ENCODE peak calls at places on chromosomes 3 and 15, in six cellular contexts. One of them, this sample, is unnamed.

GRCh38 chr3:46594723-46595122 is 17.6 kb upstream of the FAM240A start:
- DNase-seq in IMR-90: no peak
- DNase-seq in tibial nerve: no peak
- DNase-seq in A549: no peak
- DNase-seq in NB4: no peak
- DNase-seq in testis: no peak
- DNase-seq in this sample: no peak

GRCh38 chr3:188706176-188706575 is 465.6 kb upstream of the TPRG1 start:
- DNase-seq in tibial nerve: no peak
- DNase-seq in IMR-90: peak
- DNase-seq in testis: no peak
- DNase-seq in NB4: no peak
- DNase-seq in A549: no peak
- DNase-seq in this sample: no peak

GRCh38 chr3:23880703-23881339 is 36.0 kb downstream of the NKIRAS1 start:
- DNase-seq in testis: no peak
- DNase-seq in IMR-90: peak
- DNase-seq in tibial nerve: no peak
- DNase-seq in A549: no peak
- DNase-seq in NB4: no peak
- DNase-seq in this sample: no peak

GRCh38 chr3:70829101-70829500 is 516.7 kb upstream of the MDFIC2 start:
- DNase-seq in testis: no peak
- DNase-seq in IMR-90: peak
- DNase-seq in NB4: no peak
- DNase-seq in tibial nerve: no peak
- DNase-seq in A549: peak
- DNase-seq in this sample: no peak

GRCh38 chr3:30521156-30521555 is 85.2 kb upstream of the TGFBR2 start:
- DNase-seq in testis: no peak
- DNase-seq in NB4: no peak
- DNase-seq in IMR-90: no peak
- DNase-seq in A549: no peak
- DNase-seq in tibial nerve: no peak
- DNase-seq in this sample: no peak

GRCh38 chr15:84818221-84819131 is 1.3 kb downstream of the ALPK3 start:
- DNase-seq in IMR-90: peak
- DNase-seq in tibial nerve: no peak
- DNase-seq in NB4: no peak
- DNase-seq in testis: no peak
- DNase-seq in A549: peak
- DNase-seq in this sample: no peak

GRCh38 chr3:152870027-152870426 is 35.1 kb downstream of the P2RY1 start:
- DNase-seq in testis: no peak
- DNase-seq in A549: no peak
- DNase-seq in NB4: no peak
- DNase-seq in tibial nerve: no peak
- DNase-seq in IMR-90: no peak
- DNase-seq in this sample: no peak

GRCh38 chr3:143002083-143002712 is 828 bp downstream of the U2SURP start:
- DNase-seq in A549: peak
- DNase-seq in testis: no peak
- DNase-seq in tibial nerve: no peak
- DNase-seq in NB4: peak
- DNase-seq in IMR-90: peak
- DNase-seq in this sample: peak

GRCh38 chr15:101657968-101658784 is 6.0 kb upstream of the TM2D3 start:
- DNase-seq in A549: no peak
- DNase-seq in tibial nerve: no peak
- DNase-seq in IMR-90: no peak
- DNase-seq in NB4: no peak
- DNase-seq in testis: no peak
- DNase-seq in this sample: peak

GRCh38 chr15:95760508-95760907 is 570.0 kb upstream of the NR2F2 start:
- DNase-seq in testis: peak
- DNase-seq in tibial nerve: no peak
- DNase-seq in NB4: peak
- DNase-seq in IMR-90: no peak
- DNase-seq in A549: peak
- DNase-seq in this sample: no peak

GRCh38 chr3:45008117-45008516 is 18.0 kb upstream of the CLEC3B start:
- DNase-seq in testis: no peak
- DNase-seq in NB4: no peak
- DNase-seq in A549: no peak
- DNase-seq in IMR-90: peak
- DNase-seq in tibial nerve: no peak
- DNase-seq in this sample: no peak

GRCh38 chr3:143283432-143284128 is 164.0 kb downstream of the CHST2 start:
- DNase-seq in NB4: no peak
- DNase-seq in IMR-90: no peak
- DNase-seq in tibial nerve: no peak
- DNase-seq in A549: no peak
- DNase-seq in testis: no peak
- DNase-seq in this sample: peak

GRCh38 chr3:72082121-72082715 is 297.3 kb upstream of the PROK2 start:
- DNase-seq in A549: no peak
- DNase-seq in tibial nerve: no peak
- DNase-seq in NB4: peak
- DNase-seq in testis: no peak
- DNase-seq in IMR-90: no peak
- DNase-seq in this sample: peak

GRCh38 chr3:44522494-44522933 is 32.5 kb upstream of the ZKSCAN7 start:
- DNase-seq in testis: no peak
- DNase-seq in NB4: no peak
- DNase-seq in IMR-90: no peak
- DNase-seq in tibial nerve: no peak
- DNase-seq in A549: no peak
- DNase-seq in this sample: no peak

GRCh38 chr15:63250312-63250965 is 27.0 kb upstream of the APH1B start:
- DNase-seq in IMR-90: peak
- DNase-seq in A549: no peak
- DNase-seq in NB4: no peak
- DNase-seq in testis: no peak
- DNase-seq in tibial nerve: no peak
- DNase-seq in this sample: no peak

GRCh38 chr3:57951106-57951882 is 56.9 kb upstream of the FLNB start:
- DNase-seq in tibial nerve: peak
- DNase-seq in A549: peak
- DNase-seq in testis: peak
- DNase-seq in NB4: peak
- DNase-seq in IMR-90: peak
- DNase-seq in this sample: peak

GRCh38 chr15:82919231-82919886 is 33.2 kb downstream of the HOMER2 start:
- DNase-seq in A549: peak
- DNase-seq in IMR-90: no peak
- DNase-seq in tibial nerve: no peak
- DNase-seq in testis: peak
- DNase-seq in NB4: no peak
- DNase-seq in this sample: no peak

GRCh38 chr3:111961461-111962269 is 17.2 kb upstream of the ABHD10 start:
- DNase-seq in IMR-90: no peak
- DNase-seq in A549: no peak
- DNase-seq in testis: no peak
- DNase-seq in NB4: no peak
- DNase-seq in tibial nerve: no peak
- DNase-seq in this sample: no peak

GRCh38 chr15:38069506-38069905 is 135.1 kb downstream of the TMCO5A start:
- DNase-seq in A549: peak
- DNase-seq in IMR-90: peak
- DNase-seq in tibial nerve: no peak
- DNase-seq in NB4: peak
- DNase-seq in testis: peak
- DNase-seq in this sample: peak

DNA sequence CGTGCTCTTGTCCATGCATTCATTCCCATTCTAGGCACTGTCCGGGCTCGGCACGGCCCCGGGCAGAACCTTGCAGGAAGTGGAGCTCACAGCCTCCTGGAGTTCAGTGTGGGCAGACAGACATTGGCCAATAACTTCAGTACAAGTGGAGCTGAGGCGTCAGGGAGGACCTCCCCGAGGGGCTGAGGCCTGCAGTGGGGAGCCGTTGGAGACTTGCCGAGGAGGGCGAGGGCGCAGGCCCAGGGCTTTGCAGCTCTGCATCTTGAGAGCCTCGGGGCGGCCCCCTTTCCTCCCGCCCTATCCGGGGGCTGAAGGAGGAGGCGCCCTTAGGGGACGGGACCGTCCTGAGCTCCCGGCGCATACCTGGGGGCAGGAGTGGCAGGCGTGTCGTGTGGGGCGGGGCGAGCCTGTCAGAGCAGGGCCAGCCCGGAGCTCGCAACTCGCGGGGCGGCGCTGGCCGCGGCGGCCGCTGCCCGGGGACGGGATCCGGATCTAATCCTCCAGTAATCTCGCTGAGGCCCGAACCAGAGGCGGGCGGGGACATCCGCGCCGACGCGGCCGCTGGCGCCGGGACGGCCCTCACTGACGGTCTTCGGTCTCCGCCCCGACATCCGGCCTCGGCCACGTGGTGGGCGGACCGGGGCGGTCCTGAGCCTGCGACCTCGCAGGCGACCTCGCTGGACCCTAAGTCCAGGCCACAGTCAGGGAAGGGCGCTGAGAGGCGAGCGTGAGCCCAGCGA is at the start of gene ACY1:
- DNase-seq in testis: peak
- DNase-seq in tibial nerve: peak
- DNase-seq in A549: peak
- DNase-seq in IMR-90: peak
- DNase-seq in NB4: peak
- DNase-seq in this sample: peak
- TF ChIP-seq POLR2A in testis: no peak
- TF ChIP-seq POLR2A in tibial nerve: no peak
- TF ChIP-seq POLR2A in A549: peak
- TF ChIP-seq POLR2A in IMR-90: peak
- TF ChIP-seq POLR2A in NB4: peak
- TF ChIP-seq POLR2A in this sample: peak

DNA sequence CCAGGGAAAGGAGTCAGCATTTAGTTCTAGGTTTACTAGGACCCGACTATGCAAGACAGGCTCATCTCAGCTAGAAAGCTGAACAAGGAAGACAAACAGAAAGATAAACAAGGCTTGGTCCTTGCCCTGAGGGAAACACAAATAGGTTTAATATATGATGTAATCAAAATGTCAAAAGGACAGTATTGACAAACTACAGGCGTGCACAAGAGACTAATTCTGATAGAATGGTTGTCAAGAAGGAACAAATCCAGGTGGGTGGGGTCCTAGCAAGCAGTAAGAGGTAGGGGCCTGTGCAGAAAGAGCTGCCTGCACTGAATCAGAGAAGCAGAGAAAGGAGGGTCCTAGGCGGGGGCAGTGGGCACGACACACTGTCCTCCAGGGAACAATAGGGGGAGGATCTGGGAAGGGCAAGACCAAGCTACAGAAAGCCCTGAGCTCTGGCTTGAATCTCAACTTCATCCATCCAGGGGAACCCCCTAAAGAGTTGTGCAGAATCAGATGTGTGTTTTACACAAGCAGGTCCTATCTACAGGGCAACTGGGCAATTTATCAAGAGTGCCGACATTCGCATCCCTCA is 23.3 kb downstream of the RFTN1 start:
- DNase-seq in testis: no peak
- DNase-seq in IMR-90: no peak
- DNase-seq in A549: no peak
- DNase-seq in tibial nerve: no peak
- DNase-seq in NB4: no peak
- DNase-seq in this sample: no peak
- TF ChIP-seq POLR2A in testis: no peak
- TF ChIP-seq POLR2A in IMR-90: no peak
- TF ChIP-seq POLR2A in A549: no peak
- TF ChIP-seq POLR2A in tibial nerve: no peak
- TF ChIP-seq POLR2A in NB4: no peak
- TF ChIP-seq POLR2A in this sample: no peak

DNA sequence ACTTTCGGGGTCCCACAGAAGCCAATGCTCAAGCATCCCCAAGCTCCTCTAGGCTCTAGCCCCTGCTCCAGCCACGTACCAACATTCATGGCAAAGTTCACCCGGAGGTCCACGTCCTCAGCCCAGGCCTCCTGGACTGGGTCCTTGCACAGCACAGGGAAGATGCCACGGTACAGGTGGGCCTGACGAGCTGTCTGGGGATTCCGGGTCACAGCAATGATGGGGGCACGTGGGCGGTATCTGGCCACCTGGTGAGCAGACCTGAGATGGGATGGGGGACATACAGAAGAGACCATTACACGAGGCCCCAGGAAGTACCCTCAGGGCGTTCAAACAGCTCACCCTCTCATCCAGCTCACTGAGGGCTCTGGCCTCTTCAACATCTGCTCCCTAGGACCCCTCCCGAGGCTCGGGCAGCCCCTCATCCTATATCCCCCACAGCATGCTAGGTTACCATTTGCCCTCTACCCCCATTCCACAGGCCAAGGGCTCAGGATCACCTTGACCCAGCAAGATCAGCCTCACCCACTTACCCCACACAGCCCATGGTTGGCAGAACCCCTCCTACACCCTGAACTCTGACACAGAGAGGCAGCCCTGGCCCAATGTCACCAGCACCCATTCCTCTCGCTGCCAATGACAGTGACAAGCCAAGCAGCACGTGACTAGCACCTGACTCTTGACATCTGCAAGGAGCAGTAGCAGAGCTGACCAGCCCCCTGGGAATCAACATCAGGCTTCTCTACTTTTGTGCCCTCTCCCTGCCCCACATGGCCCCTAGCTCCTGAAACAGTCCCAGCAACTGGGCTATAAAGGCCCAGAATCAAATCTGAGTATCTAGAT is 3.0 kb upstream of the GRAMD2A start:
- DNase-seq in IMR-90: no peak
- DNase-seq in NB4: no peak
- DNase-seq in A549: no peak
- DNase-seq in tibial nerve: no peak
- DNase-seq in testis: no peak
- DNase-seq in this sample: no peak
- TF ChIP-seq POLR2A in IMR-90: no peak
- TF ChIP-seq POLR2A in NB4: no peak
- TF ChIP-seq POLR2A in A549: no peak
- TF ChIP-seq POLR2A in tibial nerve: no peak
- TF ChIP-seq POLR2A in testis: no peak
- TF ChIP-seq POLR2A in this sample: no peak

DNA sequence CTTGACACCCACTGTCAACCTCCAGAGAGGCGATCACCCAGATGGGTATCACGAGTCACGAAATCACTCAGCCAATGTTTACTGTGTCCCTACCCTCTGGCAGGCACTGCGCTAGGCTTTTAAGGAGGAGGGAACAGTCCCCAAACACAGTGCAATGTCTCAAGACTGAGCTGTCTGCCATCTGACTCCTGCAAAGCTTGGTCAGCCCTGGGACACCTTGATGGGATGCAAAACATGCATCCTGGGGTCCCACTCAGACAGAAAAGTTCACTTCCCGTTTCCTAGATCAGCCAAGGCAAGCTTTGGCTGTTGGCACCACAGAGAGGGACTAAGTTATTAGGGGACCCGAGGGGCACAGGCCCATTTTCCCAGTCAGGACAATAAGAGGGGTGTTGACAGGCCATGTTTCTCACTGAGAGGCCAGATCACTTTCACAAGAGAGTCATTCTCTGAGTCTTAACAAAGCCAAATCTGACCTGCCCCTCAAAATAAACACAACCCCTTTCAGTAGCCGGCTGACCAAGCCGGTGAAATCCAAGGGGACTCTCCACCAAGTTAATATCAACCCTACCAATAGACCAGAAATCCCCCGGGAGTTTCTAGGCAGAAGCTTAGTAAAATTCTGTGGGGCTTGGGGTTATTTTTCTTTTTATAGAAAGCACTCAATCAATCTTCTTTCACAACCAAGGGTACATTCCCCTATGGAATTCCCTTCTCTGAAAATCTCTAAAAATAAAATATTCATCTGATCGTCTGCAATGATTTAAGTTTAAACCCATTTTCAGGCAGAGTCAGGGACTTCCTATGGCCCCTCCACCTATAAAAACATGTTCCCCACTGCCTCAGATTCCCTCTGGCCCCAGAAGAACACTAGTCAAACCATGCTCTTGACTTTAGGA is 3.5 kb downstream of the RFTN1 start:
- DNase-seq in tibial nerve: no peak
- DNase-seq in testis: no peak
- DNase-seq in IMR-90: no peak
- DNase-seq in NB4: no peak
- DNase-seq in A549: no peak
- DNase-seq in this sample: no peak
- TF ChIP-seq POLR2A in tibial nerve: no peak
- TF ChIP-seq POLR2A in testis: no peak
- TF ChIP-seq POLR2A in IMR-90: no peak
- TF ChIP-seq POLR2A in NB4: no peak
- TF ChIP-seq POLR2A in A549: no peak
- TF ChIP-seq POLR2A in this sample: no peak

This sample was measured in erythroblast.